ENCODE peak calls at places on chromosome 22, in eight cellular contexts. C is H1, T is stomach, E is fibroblast of lung, B is IMR-90, S is K562, I is OCI-LY7, Q is retinal pigment epithelial cell. K is an unnamed sample.

GRCh38 chr22:46007003-46007847 is 30.3 kb upstream of the WNT7B start:
- DNase-seq in C (no peak), T (peak), E (peak), B (peak), S (no peak), I (no peak), Q (no peak), K (no peak)

GRCh38 chr22:50530857-50531545 is 1.2 kb upstream of the TYMP start:
- DNase-seq in C (no peak), T (peak), E (peak), B (peak), S (no peak), I (peak), Q (no peak), K (no peak)

GRCh38 chr22:25697978-25698377 is 44.0 kb upstream of the MYO18B start:
- DNase-seq in C (no peak), T (no peak), E (no peak), B (no peak), S (no peak), I (no peak), Q (no peak), K (no peak)

GRCh38 chr22:45552580-45553332 is 50.1 kb downstream of the FBLN1 start:
- DNase-seq in C (no peak), T (peak), E (peak), B (peak), S (no peak), I (no peak), Q (no peak), K (no peak)

GRCh38 chr22:48276933-48277867 is 1514.8 kb downstream of the TBC1D22A start:
- DNase-seq in C (no peak), T (no peak), E (no peak), B (no peak), S (no peak), I (no peak), Q (no peak), K (peak)

GRCh38 chr22:45008853-45009751 is 703 bp downstream of the PHF21B start:
- DNase-seq in C (no peak), T (no peak), E (no peak), B (no peak), S (no peak), I (peak), Q (no peak), K (peak)

GRCh38 chr22:44667829-44668189 is 34.2 kb upstream of the PRR5 start:
- DNase-seq in C (no peak), T (no peak), E (no peak), B (no peak), S (no peak), I (no peak), Q (no peak), K (no peak)

GRCh38 chr22:26367402-26368245 is 61.4 kb upstream of the ASPHD2 start:
- DNase-seq in C (no peak), T (peak), E (peak), B (peak), S (peak), I (peak), Q (no peak), K (peak)

GRCh38 chr22:41910599-41911291 is 4.1 kb downstream of the SHISA8 start:
- DNase-seq in C (no peak), T (peak), E (no peak), B (no peak), S (no peak), I (no peak), Q (peak), K (no peak)

GRCh38 chr22:45413368-45414211 is at the start of the genes RIBC2 and SMC1B:
- DNase-seq in C (peak), T (peak), E (peak), B (peak), S (no peak), I (no peak), Q (peak), K (peak)

GRCh38 chr22:42991010-42991651 is 23.8 kb downstream of the PACSIN2 start:
- DNase-seq in C (no peak), T (no peak), E (peak), B (peak), S (no peak), I (no peak), Q (peak), K (no peak)

GRCh38 chr22:49576241-49577141 is 251.2 kb downstream of the BRD1 start:
- DNase-seq in C (no peak), T (peak), E (no peak), B (no peak), S (no peak), I (no peak), Q (no peak), K (no peak)

GRCh38 chr22:20268350-20269012 is 363 bp upstream of the RTN4R start:
- DNase-seq in C (no peak), T (peak), E (peak), B (peak), S (peak), I (peak), Q (no peak), K (peak)

GRCh38 chr22:37880668-37881440 is 25.2 kb upstream of the MICALL1 start:
- DNase-seq in C (no peak), T (no peak), E (peak), B (peak), S (no peak), I (no peak), Q (no peak), K (no peak)

GRCh38 chr22:41256254-41256897 is 15.6 kb upstream of the CHADL start:
- DNase-seq in C (no peak), T (no peak), E (peak), B (peak), S (no peak), I (no peak), Q (no peak), K (no peak)

GRCh38 chr22:18148508-18148965 is 1.4 kb upstream of the USP18 start:
- DNase-seq in C (no peak), T (no peak), E (no peak), B (no peak), S (no peak), I (no peak), Q (no peak), K (no peak)

GRCh38 chr22:43895986-43896645 is 4.3 kb upstream of the PNPLA5 start:
- DNase-seq in C (no peak), T (no peak), E (no peak), B (no peak), S (no peak), I (no peak), Q (no peak), K (no peak)

GRCh38 chr22:44289429-44290171 is 23.2 kb downstream of the SHISAL1 start:
- DNase-seq in C (no peak), T (no peak), E (no peak), B (peak), S (no peak), I (no peak), Q (no peak), K (no peak)

GRCh38 chr22:25700996-25701815 is 40.8 kb upstream of the MYO18B start:
- DNase-seq in C (no peak), T (no peak), E (peak), B (peak), S (no peak), I (no peak), Q (no peak), K (no peak)

GRCh38 chr22:43114958-43115357 is 4.4 kb downstream of the BIK start:
- DNase-seq in C (no peak), T (peak), E (no peak), B (no peak), S (no peak), I (peak), Q (no peak), K (no peak)

GRCh38 chr22:47071078-47071811 is 308.8 kb downstream of the TBC1D22A start:
- DNase-seq in C (no peak), T (no peak), E (no peak), B (no peak), S (no peak), I (no peak), Q (no peak), K (no peak)

GRCh38 chr22:20843501-20843900 is 15.1 kb downstream of the PI4KA start:
- DNase-seq in C (no peak), T (no peak), E (no peak), B (no peak), S (peak), I (no peak), Q (no peak), K (no peak)

GRCh38 chr22:50612715-50613221 is 12.2 kb downstream of the MAPK8IP2 start:
- DNase-seq in C (no peak), T (no peak), E (no peak), B (no peak), S (peak), I (peak), Q (no peak), K (no peak)

GRCh38 chr22:46121079-46121478 is 29.2 kb upstream of the PPARA start:
- DNase-seq in C (no peak), T (no peak), E (no peak), B (no peak), S (no peak), I (no peak), Q (no peak), K (no peak)

GRCh38 chr22:27144345-27144744 is 487.0 kb downstream of the MIAT start:
- DNase-seq in C (no peak), T (no peak), E (no peak), B (no peak), S (no peak), I (no peak), Q (no peak), K (no peak)

GRCh38 chr22:19463491-19464469 is 15.2 kb downstream of the UFD1 start:
- DNase-seq in C (no peak), T (no peak), E (no peak), B (peak), S (no peak), I (no peak), Q (no peak), K (no peak)

GRCh38 chr22:21832291-21833290 is 34.9 kb downstream of the MAPK1 start:
- DNase-seq in C (no peak), T (no peak), E (no peak), B (peak), S (peak), I (peak), Q (no peak), K (no peak)

GRCh38 chr22:37176464-37177061 is 11.5 kb downstream of the C1QTNF6 start:
- DNase-seq in C (no peak), T (peak), E (peak), B (peak), S (peak), I (no peak), Q (peak), K (no peak)

GRCh38 chr22:46749682-46750529 is 11.9 kb upstream of the CERK start:
- DNase-seq in C (no peak), T (no peak), E (no peak), B (no peak), S (no peak), I (no peak), Q (no peak), K (no peak)

GRCh38 chr22:48837341-48837935 is 990.2 kb downstream of the BRD1 start:
- DNase-seq in C (no peak), T (no peak), E (no peak), B (no peak), S (no peak), I (no peak), Q (no peak), K (no peak)

GRCh38 chr22:47090591-47091240 is 328.3 kb downstream of the TBC1D22A start:
- DNase-seq in C (no peak), T (no peak), E (peak), B (peak), S (peak), I (no peak), Q (no peak), K (no peak)

GRCh38 chr22:19177164-19178064 is 1.1 kb downstream of the SLC25A1 start:
- DNase-seq in C (no peak), T (no peak), E (no peak), B (no peak), S (no peak), I (no peak), Q (no peak), K (no peak)

GRCh38 chr22:38310518-38311330 is 6.5 kb downstream of the CSNK1E start:
- DNase-seq in C (no peak), T (no peak), E (no peak), B (no peak), S (no peak), I (no peak), Q (no peak), K (no peak)

GRCh38 chr22:48369789-48370507 is 1457.7 kb downstream of the BRD1 start:
- DNase-seq in C (peak), T (peak), E (no peak), B (no peak), S (no peak), I (no peak), Q (no peak), K (no peak)

GRCh38 chr22:43275545-43275981 is 67.6 kb downstream of the SCUBE1 start:
- DNase-seq in C (no peak), T (no peak), E (no peak), B (peak), S (peak), I (no peak), Q (no peak), K (no peak)

GRCh38 chr22:41917906-41918791 is 3.3 kb upstream of the SHISA8 start:
- DNase-seq in C (no peak), T (peak), E (peak), B (peak), S (no peak), I (peak), Q (no peak), K (no peak)

DNA sequence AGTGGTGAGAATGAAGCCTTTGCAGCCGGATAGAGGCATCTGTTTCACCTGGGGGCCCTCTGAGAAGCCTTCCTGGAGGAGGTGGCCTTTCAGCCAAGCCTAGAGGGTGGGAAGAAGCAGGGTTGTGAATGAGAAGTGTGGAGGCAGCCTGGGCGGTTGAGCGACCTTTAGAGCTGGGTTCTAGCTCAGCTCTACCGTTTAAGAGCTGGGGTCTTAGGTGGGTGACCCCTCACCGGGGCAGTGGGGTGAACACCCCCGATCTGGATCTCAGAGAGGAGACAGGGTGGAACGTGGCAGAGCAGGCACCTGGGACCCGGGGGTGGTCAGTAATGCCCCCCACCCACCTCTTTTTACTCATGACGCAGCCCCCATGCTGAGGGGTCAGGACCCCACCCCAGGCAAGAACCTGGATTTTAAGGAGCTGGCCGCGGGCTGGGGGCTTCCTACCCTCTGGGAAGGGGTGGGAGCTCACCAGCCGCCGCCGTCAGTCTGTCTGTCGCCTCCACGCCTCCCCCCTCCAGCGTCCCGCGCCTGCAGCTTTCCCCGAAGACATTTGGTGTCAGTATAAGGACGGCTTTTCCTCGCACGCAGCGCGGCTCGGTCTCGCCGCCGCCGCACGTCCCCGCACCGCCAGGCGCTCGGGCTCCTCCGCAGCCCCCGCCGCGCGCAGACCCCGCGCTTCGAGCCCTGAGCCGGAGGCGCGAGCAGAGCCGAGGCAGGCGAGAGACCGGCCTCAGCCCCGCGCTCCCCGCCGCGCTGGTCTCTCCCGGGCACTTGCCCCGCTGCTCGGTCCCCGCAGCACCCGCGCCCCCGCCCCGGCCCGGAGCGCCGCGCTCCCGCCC is 13.4 kb upstream of the CACNA1I start:
- DNase-seq in C (no peak), T (no peak), E (peak), B (peak), S (peak), I (no peak), Q (no peak), K (peak)
- TF ChIP-seq CTCF in C (no peak), T (no peak), E (no peak), B (peak), S (peak), I (no peak), Q (peak), K (no peak)

GRCh38 chr22:24105661-24106060 is 75.6 kb upstream of the SUSD2 start:
- DNase-seq in C (no peak), T (no peak), E (no peak), B (no peak), S (no peak), I (no peak), Q (no peak), K (no peak)
- TF ChIP-seq CTCF in C (no peak), T (no peak), E (no peak), B (no peak), S (no peak), I (no peak), Q (no peak), K (no peak)

DNA sequence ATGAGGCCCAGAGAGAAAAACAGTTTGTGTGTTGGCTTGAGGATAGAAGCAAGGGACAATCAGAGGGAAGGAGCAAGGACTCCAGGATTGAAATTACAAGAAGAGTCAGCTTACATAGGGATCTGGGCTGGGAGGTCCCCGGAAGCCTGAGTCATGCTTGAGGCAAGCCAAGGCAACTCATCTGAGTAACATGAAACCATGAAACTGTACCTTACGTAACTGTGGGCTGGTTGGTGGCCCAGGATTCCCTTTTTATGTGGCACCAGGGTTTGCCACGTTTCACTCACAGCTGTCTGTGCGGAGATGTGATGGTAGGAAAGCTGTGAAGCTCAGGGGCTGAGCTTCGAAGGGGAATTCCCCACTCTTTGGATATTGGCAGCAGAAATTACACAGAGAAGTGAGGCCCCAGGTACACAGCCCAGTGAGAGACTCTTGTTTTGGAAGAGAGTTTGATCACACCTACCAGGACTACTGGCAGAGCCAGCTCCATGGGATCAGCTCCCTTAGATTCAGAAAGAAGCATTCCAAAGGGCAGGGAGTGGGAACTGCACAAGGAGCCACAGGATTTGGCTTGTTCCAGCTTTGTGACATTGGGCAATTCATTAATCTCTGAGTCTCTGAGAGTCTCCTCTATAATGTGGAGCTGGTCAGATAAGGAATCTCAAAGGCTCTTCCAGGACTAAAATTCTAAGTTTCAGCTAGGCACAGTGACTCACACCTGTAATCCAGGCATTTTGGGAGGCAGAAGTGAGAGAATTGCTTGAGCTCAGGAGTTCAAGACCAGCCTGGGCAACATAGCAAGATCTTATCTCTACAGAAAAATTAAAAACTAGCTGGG is 7.8 kb downstream of the SLC5A1 start:
- DNase-seq in C (no peak), T (peak), E (peak), B (peak), S (peak), I (no peak), Q (no peak), K (no peak)
- TF ChIP-seq CTCF in C (no peak), T (no peak), E (no peak), B (no peak), S (no peak), I (no peak), Q (no peak), K (no peak)

GRCh38 chr22:34975721-34976120 is 90.2 kb upstream of the ISX start:
- DNase-seq in C (no peak), T (no peak), E (no peak), B (no peak), S (no peak), I (peak), Q (no peak), K (no peak)
- TF ChIP-seq CTCF in C (peak), T (no peak), E (no peak), B (no peak), S (no peak), I (peak), Q (no peak), K (no peak)

GRCh38 chr22:30556388-30556787 is 9.8 kb upstream of the SEC14L6 start:
- DNase-seq in C (no peak), T (no peak), E (no peak), B (no peak), S (no peak), I (no peak), Q (no peak), K (no peak)
- TF ChIP-seq CTCF in C (peak), T (no peak), E (no peak), B (no peak), S (no peak), I (peak), Q (peak), K (no peak)

K was measured in mesothelial cell of epicardium.